ENCODE peak calls at places on chromosomes 13 and 19, in five cellular contexts. K, C, L, F and B are unnamed samples.
A peak's percentile ranks its signal among the peaks of the same experiment; 100 is the strongest.

GRCh38 chr13:50209646-50210045 is 194.4 kb downstream of the KCNRG start:
- DNase-seq in K (no peak), C (no peak), F (no peak), L (no peak), B (no peak)

GRCh38 chr19:449916-450315 is 10.9 kb downstream of the SHC2 start:
- DNase-seq in C (no peak), F (no peak), L (no peak), K (no peak), B (no peak)

GRCh38 chr19:862529-863304 is 3.3 kb downstream of the CFD start:
- DNase-seq in K (peak; percentile 37), C (peak; percentile 90), L (peak; percentile 39), F (peak; percentile 92), B (no peak)

GRCh38 chr13:113769881-113770280 is 10.9 kb downstream of the TMEM255B start:
- DNase-seq in C (no peak), L (no peak), F (no peak), K (no peak), B (no peak)

GRCh38 chr19:5228932-5229777 is 111.5 kb downstream of the PTPRS start:
- DNase-seq in K (peak; percentile 20), L (no peak), F (no peak), C (no peak), B (peak; percentile 69)

GRCh38 chr19:7980168-7980567 is 25.3 kb downstream of the ELAVL1 start:
- DNase-seq in K (no peak), L (no peak), F (no peak), C (no peak), B (no peak)

GRCh38 chr19:52226652-52227051 is 36.8 kb downstream of the PPP2R1A start:
- DNase-seq in L (no peak), F (no peak), K (no peak), C (no peak), B (no peak)

GRCh38 chr13:40094056-40094455 is 438.6 kb downstream of the COG6 start:
- DNase-seq in C (no peak), L (no peak), F (no peak), K (no peak), B (peak; percentile 13)

GRCh38 chr19:13122275-13122878 is 4.3 kb downstream of the NACC1 start:
- DNase-seq in L (no peak), F (no peak), K (no peak), C (no peak), B (no peak)

GRCh38 chr13:25973576-25973975 is 78.2 kb downstream of the SHISA2 start:
- DNase-seq in K (no peak), L (no peak), C (no peak), F (no peak), B (no peak)

GRCh38 chr19:33554821-33555220 is 33.2 kb upstream of the PEPD start:
- DNase-seq in L (no peak), C (no peak), F (no peak), K (no peak), B (no peak)

GRCh38 chr19:47890865-47891621 is 4.9 kb upstream of the SULT2A1 start:
- DNase-seq in F (no peak), K (no peak), L (no peak), C (no peak), B (no peak)

GRCh38 chr13:110976785-110977184 is 61.9 kb upstream of the ANKRD10 start:
- DNase-seq in K (no peak), C (peak; percentile 26), F (no peak), L (no peak), B (no peak)

GRCh38 chr13:41352935-41353801 is 42.1 kb downstream of the NAA16 start:
- DNase-seq in F (peak; percentile 47), K (peak; percentile 33), L (peak; percentile 8), C (peak; percentile 35), B (peak; percentile 71)

GRCh38 chr19:55069137-55069858 is 6.3 kb upstream of the RDH13 start:
- DNase-seq in K (peak; percentile 13), F (peak; percentile 86), C (peak; percentile 73), L (no peak), B (peak; percentile 89)

GRCh38 chr13:20101467-20102316 is 59.2 kb downstream of the GJA3 start:
- DNase-seq in L (no peak), C (no peak), K (no peak), F (no peak), B (peak; percentile 79)

GRCh38 chr19:44752816-44753618 is 4.5 kb downstream of the BCL3 start:
- DNase-seq in C (peak; percentile 93), F (peak; percentile 80), K (peak; percentile 99), L (peak; percentile 28), B (peak; percentile 87)

GRCh38 chr19:50772408-50773311 is 2.4 kb downstream of the GPR32 start:
- DNase-seq in C (peak; percentile 90), F (no peak), L (no peak), K (no peak), B (peak; percentile 39)

GRCh38 chr19:55239004-55239403 is 10.4 kb upstream of the TMEM86B start:
- DNase-seq in L (no peak), F (no peak), K (no peak), C (no peak), B (no peak)

GRCh38 chr19:46639356-46640061 is 3.5 kb upstream of the GNG8 start:
- DNase-seq in L (no peak), K (peak; percentile 51), F (no peak), C (peak; percentile 57), B (no peak)

GRCh38 chr19:27966390-27966816 is 1246.5 kb downstream of the UQCRFS1 start:
- DNase-seq in F (no peak), L (no peak), K (no peak), C (peak; percentile 9), B (peak; percentile 36)

GRCh38 chr13:51760592-51760991 is 43.4 kb downstream of the DHRS12 start:
- DNase-seq in F (no peak), C (no peak), L (no peak), K (peak; percentile 69), B (no peak)

GRCh38 chr19:16118489-16119033 is 6.9 kb downstream of the RAB8A start:
- DNase-seq in F (no peak), C (no peak), L (no peak), K (no peak), B (no peak)

GRCh38 chr19:3441986-3442329 is 38.4 kb downstream of the SMIM24 start:
- DNase-seq in C (no peak), K (no peak), F (no peak), L (no peak), B (no peak)
- H3K9ac ChIP-seq in C (no peak overlapping the region), K (no peak overlapping the region), F (no peak overlapping the region), L (peak overlapping the region; percentile 51), B (no peak overlapping the region)

DNA sequence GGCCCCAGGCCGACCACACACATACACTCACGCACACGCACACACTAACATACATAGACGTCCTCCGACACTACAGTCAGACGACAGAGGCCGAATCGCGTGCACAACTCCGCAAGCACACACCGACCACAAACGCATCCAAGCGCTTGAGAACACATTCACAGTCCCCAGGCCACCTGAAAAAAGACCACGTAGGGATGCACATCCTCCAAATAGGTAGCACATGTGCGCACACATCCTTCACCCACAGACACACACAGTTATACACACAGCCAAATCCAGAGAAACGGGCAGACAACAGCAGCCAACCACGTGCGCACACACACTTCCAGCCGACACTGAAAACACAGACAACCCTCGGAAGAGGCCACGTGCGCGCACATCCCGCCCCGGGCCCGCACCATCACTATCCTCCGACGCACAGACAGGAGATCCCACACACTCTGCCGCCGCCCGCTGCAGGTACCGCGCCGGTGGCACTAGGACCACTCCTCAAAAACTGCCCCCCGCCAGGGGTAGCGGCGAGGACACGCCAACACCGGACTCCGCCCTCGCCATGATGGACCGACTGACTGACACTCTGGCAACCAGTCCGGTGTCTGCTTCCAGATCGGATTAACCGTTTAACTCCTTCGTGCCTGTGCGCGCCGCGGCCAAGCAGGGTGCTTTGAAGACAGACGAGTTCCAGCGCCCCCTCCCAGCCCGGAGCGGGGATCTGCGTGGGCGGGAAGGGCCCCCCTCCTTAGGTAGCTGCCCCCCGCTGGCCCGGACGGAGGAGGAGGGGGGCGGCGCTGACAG is 493 bp upstream of the PDE4A start:
- DNase-seq in C (peak; percentile 96), L (peak; percentile 95), F (peak; percentile 97), K (peak; percentile 82), B (peak; percentile 42)
- H3K9ac ChIP-seq in C (peak overlapping the region; percentile 87), L (peak overlapping the region; percentile 85), F (no peak overlapping the region), K (no peak overlapping the region), B (no peak overlapping the region)

GRCh38 chr13:23323946-23324709 is 109.4 kb downstream of the SACS start:
- DNase-seq in L (no peak), F (no peak), C (no peak), K (peak; percentile 61), B (peak; percentile 38)

GRCh38 chr13:23322353-23323336 is 110.9 kb downstream of the SACS start:
- DNase-seq in C (no peak), F (no peak), K (peak; percentile 20), L (no peak), B (peak; percentile 59)

GRCh38 chr13:23321534-23322241 is 111.8 kb downstream of the SACS start:
- DNase-seq in L (no peak), C (no peak), F (no peak), K (peak; percentile 98), B (peak; percentile 93)

GRCh38 chr13:23319915-23320224 is 113.6 kb downstream of the SACS start:
- DNase-seq in L (no peak), K (no peak), F (no peak), C (no peak), B (no peak)

DNA sequence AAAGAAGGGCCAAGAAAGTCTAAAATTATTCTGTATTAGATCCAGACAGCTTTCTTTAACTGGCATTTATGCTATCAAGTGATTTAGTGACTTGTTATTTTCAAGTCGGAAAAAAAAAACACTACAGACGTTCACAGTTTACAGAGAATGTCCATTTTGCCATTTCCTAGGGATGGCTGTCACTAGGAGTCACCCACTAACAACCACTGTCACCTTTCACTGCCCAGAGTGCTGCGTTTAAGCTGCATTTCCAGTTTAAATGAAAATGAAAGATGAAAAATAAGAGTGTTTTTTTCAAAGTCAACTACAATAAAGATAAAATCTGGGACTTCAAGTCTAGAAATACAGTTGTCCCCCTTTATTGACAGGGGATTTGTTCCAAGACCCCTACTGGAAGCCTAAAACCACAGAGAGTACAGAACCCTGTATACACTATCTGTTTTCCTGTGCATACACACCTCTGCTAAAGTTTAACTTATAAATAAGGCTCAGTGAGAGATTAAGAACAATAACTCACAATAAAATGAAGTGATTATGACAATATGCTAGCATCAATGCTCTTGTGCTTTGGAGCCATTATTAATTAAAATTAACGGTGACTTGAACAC is 112.5 kb downstream of the SACS start:
- DNase-seq in C (no peak), L (no peak), F (no peak), K (no peak), B (peak; percentile 4)
- H3K9ac ChIP-seq in C (no peak overlapping the region), L (no peak overlapping the region), F (no peak overlapping the region), K (no peak overlapping the region), B (no peak overlapping the region)

GRCh38 chr13:66826398-66826797 is 403.7 kb downstream of the PCDH9 start:
- DNase-seq in C (no peak), L (no peak), F (no peak), K (no peak), B (no peak)

GRCh38 chr13:66829803-66830202 is 400.3 kb downstream of the PCDH9 start:
- DNase-seq in C (no peak), K (no peak), F (no peak), L (no peak), B (no peak)

GRCh38 chr13:66837246-66837645 is 392.9 kb downstream of the PCDH9 start:
- DNase-seq in F (no peak), K (no peak), L (no peak), C (no peak), B (no peak)

GRCh38 chr13:66835040-66835628 is 395.0 kb downstream of the PCDH9 start:
- DNase-seq in L (no peak), K (peak; percentile 39), C (peak; percentile 46), F (no peak), B (no peak)

DNA sequence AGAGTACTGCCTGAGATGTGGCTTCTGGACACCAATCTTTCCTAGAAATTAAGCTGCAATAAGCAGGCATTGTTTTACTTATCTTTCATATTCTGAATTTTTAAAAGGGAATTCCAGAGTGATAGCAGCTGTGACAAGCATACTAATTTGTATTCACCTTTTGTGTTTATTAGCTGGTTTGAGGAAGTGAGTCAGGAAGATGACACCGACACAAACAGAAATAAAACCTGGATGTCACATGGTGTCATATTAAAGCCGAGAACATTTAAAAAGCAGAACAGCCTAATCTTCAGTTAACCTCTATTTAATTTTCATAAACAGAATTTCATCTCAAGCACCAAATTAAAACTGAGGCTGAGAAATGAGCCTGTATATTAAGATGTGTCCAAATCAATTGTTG is 398.8 kb downstream of the PCDH9 start:
- DNase-seq in K (no peak), F (no peak), C (no peak), L (no peak), B (no peak)
- H3K9ac ChIP-seq in K (no peak overlapping the region), F (no peak overlapping the region), C (no peak overlapping the region), L (no peak overlapping the region), B (no peak overlapping the region)